ENCODE peak calls at places on chromosomes 4 and X, in six cellular contexts. One of them, this sample, is unnamed.

GRCh38 chr4:73944061-73944875 is 37.6 kb downstream of the PF4 start:
- DNase-seq in aorta: no peak
- DNase-seq in neural progenitor cell: peak; percentile 62
- DNase-seq in heart right ventricle: peak; percentile 9
- DNase-seq in mammary epithelial cell: peak; percentile 18
- DNase-seq in lower lobe of right lung: peak; percentile 54
- DNase-seq in this sample: no peak

GRCh38 chr4:152810715-152811287 is 31.0 kb downstream of the ARFIP1 start:
- DNase-seq in heart right ventricle: no peak
- DNase-seq in neural progenitor cell: no peak
- DNase-seq in aorta: no peak
- DNase-seq in lower lobe of right lung: no peak
- DNase-seq in mammary epithelial cell: no peak
- DNase-seq in this sample: no peak

GRCh38 chr4:65865489-65865888 is 195.2 kb upstream of the EPHA5 start:
- DNase-seq in lower lobe of right lung: no peak
- DNase-seq in neural progenitor cell: peak; percentile 34
- DNase-seq in mammary epithelial cell: peak; percentile 20
- DNase-seq in heart right ventricle: no peak
- DNase-seq in aorta: no peak
- DNase-seq in this sample: no peak

GRCh38 chrX:136028383-136028984 is 43.2 kb downstream of the SLC9A6 start:
- DNase-seq in lower lobe of right lung: no peak
- DNase-seq in heart right ventricle: peak; percentile 11
- DNase-seq in neural progenitor cell: peak; percentile 47
- DNase-seq in mammary epithelial cell: peak; percentile 53
- DNase-seq in aorta: no peak
- DNase-seq in this sample: no peak

GRCh38 chr4:110245567-110245966 is 47.2 kb upstream of the ELOVL6 start:
- DNase-seq in heart right ventricle: no peak
- DNase-seq in lower lobe of right lung: no peak
- DNase-seq in mammary epithelial cell: peak; percentile 20
- DNase-seq in neural progenitor cell: no peak
- DNase-seq in aorta: no peak
- DNase-seq in this sample: no peak

GRCh38 chr4:97457253-97457652 is 686.0 kb downstream of the STPG2 start:
- DNase-seq in mammary epithelial cell: no peak
- DNase-seq in aorta: no peak
- DNase-seq in lower lobe of right lung: no peak
- DNase-seq in heart right ventricle: no peak
- DNase-seq in neural progenitor cell: no peak
- DNase-seq in this sample: no peak

GRCh38 chr4:85147481-85148076 is 181.1 kb upstream of the WDFY3 start:
- DNase-seq in mammary epithelial cell: peak; percentile 41
- DNase-seq in aorta: peak; percentile 61
- DNase-seq in heart right ventricle: peak; percentile 65
- DNase-seq in neural progenitor cell: peak; percentile 69
- DNase-seq in lower lobe of right lung: peak; percentile 50
- DNase-seq in this sample: peak; percentile 8

GRCh38 chr4:57499786-57500185 is 389.6 kb upstream of the IGFBP7 start:
- DNase-seq in neural progenitor cell: no peak
- DNase-seq in heart right ventricle: no peak
- DNase-seq in aorta: no peak
- DNase-seq in mammary epithelial cell: peak; percentile 4
- DNase-seq in lower lobe of right lung: no peak
- DNase-seq in this sample: no peak

GRCh38 chr4:26721685-26722084 is 137.8 kb downstream of the TBC1D19 start:
- DNase-seq in mammary epithelial cell: no peak
- DNase-seq in heart right ventricle: no peak
- DNase-seq in lower lobe of right lung: no peak
- DNase-seq in aorta: no peak
- DNase-seq in neural progenitor cell: no peak
- DNase-seq in this sample: no peak

GRCh38 chr4:40458683-40459082 is 123.5 kb downstream of the CHRNA9 start:
- DNase-seq in aorta: no peak
- DNase-seq in neural progenitor cell: no peak
- DNase-seq in mammary epithelial cell: no peak
- DNase-seq in heart right ventricle: no peak
- DNase-seq in lower lobe of right lung: no peak
- DNase-seq in this sample: no peak

GRCh38 chr4:174672276-174672675 is 150.0 kb upstream of the HPGD start:
- DNase-seq in lower lobe of right lung: no peak
- DNase-seq in aorta: no peak
- DNase-seq in neural progenitor cell: no peak
- DNase-seq in mammary epithelial cell: peak; percentile 80
- DNase-seq in heart right ventricle: no peak
- DNase-seq in this sample: peak; percentile 75

GRCh38 chr4:99655315-99656081 is 2.1 kb downstream of the C4orf54 start:
- DNase-seq in mammary epithelial cell: peak; percentile 93
- DNase-seq in lower lobe of right lung: no peak
- DNase-seq in heart right ventricle: peak; percentile 61
- DNase-seq in aorta: peak; percentile 80
- DNase-seq in neural progenitor cell: no peak
- DNase-seq in this sample: peak; percentile 52

GRCh38 chrX:15207994-15208393 is 61.9 kb downstream of the ASB9 start:
- DNase-seq in lower lobe of right lung: no peak
- DNase-seq in aorta: no peak
- DNase-seq in heart right ventricle: no peak
- DNase-seq in mammary epithelial cell: no peak
- DNase-seq in neural progenitor cell: no peak
- DNase-seq in this sample: no peak

GRCh38 chrX:74521961-74522833 is 92.2 kb downstream of the RLIM start:
- DNase-seq in lower lobe of right lung: no peak
- DNase-seq in aorta: no peak
- DNase-seq in heart right ventricle: peak; percentile 7
- DNase-seq in neural progenitor cell: no peak
- DNase-seq in mammary epithelial cell: no peak
- DNase-seq in this sample: no peak

GRCh38 chr4:10706236-10706635 is 21.7 kb upstream of the CLNK start:
- DNase-seq in aorta: no peak
- DNase-seq in mammary epithelial cell: peak; percentile 37
- DNase-seq in heart right ventricle: no peak
- DNase-seq in lower lobe of right lung: no peak
- DNase-seq in neural progenitor cell: no peak
- DNase-seq in this sample: no peak

GRCh38 chrX:48800574-48801280 is 1.1 kb upstream of the HDAC6 start:
- DNase-seq in mammary epithelial cell: no peak
- DNase-seq in heart right ventricle: no peak
- DNase-seq in neural progenitor cell: no peak
- DNase-seq in lower lobe of right lung: no peak
- DNase-seq in aorta: no peak
- DNase-seq in this sample: no peak

GRCh38 chr4:182448281-182449151 is 205.3 kb downstream of the TENM3 start:
- DNase-seq in heart right ventricle: peak; percentile 80
- DNase-seq in mammary epithelial cell: peak; percentile 89
- DNase-seq in lower lobe of right lung: peak; percentile 86
- DNase-seq in neural progenitor cell: peak; percentile 97
- DNase-seq in aorta: peak; percentile 88
- DNase-seq in this sample: peak; percentile 22

GRCh38 chr4:8336412-8337075 is 67.0 kb downstream of the HTRA3 start:
- DNase-seq in neural progenitor cell: no peak
- DNase-seq in lower lobe of right lung: no peak
- DNase-seq in aorta: no peak
- DNase-seq in mammary epithelial cell: peak; percentile 95
- DNase-seq in heart right ventricle: no peak
- DNase-seq in this sample: peak; percentile 83

GRCh38 chr4:85457752-85458467 is 17.0 kb upstream of the ARHGAP24 start:
- DNase-seq in mammary epithelial cell: no peak
- DNase-seq in neural progenitor cell: no peak
- DNase-seq in lower lobe of right lung: no peak
- DNase-seq in heart right ventricle: no peak
- DNase-seq in aorta: no peak
- DNase-seq in this sample: no peak

GRCh38 chr4:126221262-126221661 is 906.5 kb downstream of the FAT4 start:
- DNase-seq in heart right ventricle: no peak
- DNase-seq in mammary epithelial cell: no peak
- DNase-seq in neural progenitor cell: no peak
- DNase-seq in lower lobe of right lung: no peak
- DNase-seq in aorta: no peak
- DNase-seq in this sample: no peak

GRCh38 chr4:126221717-126222116 is 907.0 kb downstream of the FAT4 start:
- DNase-seq in heart right ventricle: no peak
- DNase-seq in aorta: no peak
- DNase-seq in lower lobe of right lung: no peak
- DNase-seq in neural progenitor cell: no peak
- DNase-seq in mammary epithelial cell: no peak
- DNase-seq in this sample: no peak

GRCh38 chr4:126216611-126217010 is 901.9 kb downstream of the FAT4 start:
- DNase-seq in heart right ventricle: no peak
- DNase-seq in aorta: no peak
- DNase-seq in neural progenitor cell: no peak
- DNase-seq in mammary epithelial cell: no peak
- DNase-seq in lower lobe of right lung: no peak
- DNase-seq in this sample: no peak

GRCh38 chr4:126213996-126214395 is 899.2 kb downstream of the FAT4 start:
- DNase-seq in lower lobe of right lung: peak; percentile 39
- DNase-seq in mammary epithelial cell: peak; percentile 5
- DNase-seq in neural progenitor cell: no peak
- DNase-seq in aorta: no peak
- DNase-seq in heart right ventricle: no peak
- DNase-seq in this sample: peak; percentile 20

DNA sequence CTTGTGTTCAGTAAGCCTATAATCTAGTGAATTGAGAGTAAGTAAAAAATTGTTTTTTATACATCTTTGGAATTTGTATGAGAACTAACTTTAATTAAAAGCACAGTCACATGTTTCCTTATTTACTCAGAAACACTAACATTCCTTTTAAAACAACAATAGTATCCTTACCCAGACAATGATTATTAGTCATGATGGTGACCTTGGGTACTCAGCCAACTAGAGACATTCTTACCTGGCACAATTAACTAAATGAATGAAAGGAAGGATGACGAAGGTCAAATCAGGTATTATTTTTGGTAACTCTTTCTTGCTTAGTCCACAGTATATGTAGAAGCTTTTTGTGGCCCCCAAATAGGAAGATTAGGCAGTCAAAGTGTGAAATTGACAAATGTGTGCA is 901.0 kb downstream of the FAT4 start:
- DNase-seq in heart right ventricle: no peak
- DNase-seq in lower lobe of right lung: no peak
- DNase-seq in mammary epithelial cell: no peak
- DNase-seq in aorta: no peak
- DNase-seq in neural progenitor cell: no peak
- DNase-seq in this sample: no peak
- H3K27ac ChIP-seq in heart right ventricle: no peak overlapping the region
- H3K27ac ChIP-seq in lower lobe of right lung: no peak overlapping the region
- H3K27ac ChIP-seq in mammary epithelial cell: no peak overlapping the region
- H3K27ac ChIP-seq in aorta: no peak overlapping the region
- H3K27ac ChIP-seq in neural progenitor cell: no peak overlapping the region
- H3K27ac ChIP-seq in this sample: no peak overlapping the region

GRCh38 chr4:37685726-37686372 is 327 bp downstream of the RELL1 start:
- DNase-seq in heart right ventricle: no peak
- DNase-seq in lower lobe of right lung: no peak
- DNase-seq in aorta: peak; percentile 74
- DNase-seq in mammary epithelial cell: no peak
- DNase-seq in neural progenitor cell: peak; percentile 77
- DNase-seq in this sample: no peak

GRCh38 chr4:37686373-37687174 is at the start of gene RELL1:
- DNase-seq in mammary epithelial cell: peak; percentile 99
- DNase-seq in aorta: peak; percentile 100
- DNase-seq in lower lobe of right lung: peak; percentile 99
- DNase-seq in neural progenitor cell: peak; percentile 98
- DNase-seq in heart right ventricle: peak; percentile 100
- DNase-seq in this sample: peak; percentile 96

GRCh38 chr4:37685211-37685725 is 908 bp downstream of the RELL1 start:
- DNase-seq in heart right ventricle: peak; percentile 41
- DNase-seq in lower lobe of right lung: no peak
- DNase-seq in mammary epithelial cell: peak; percentile 30
- DNase-seq in neural progenitor cell: peak; percentile 16
- DNase-seq in aorta: no peak
- DNase-seq in this sample: no peak

GRCh38 chr4:37687666-37688065 is 1.5 kb upstream of the RELL1 start:
- DNase-seq in aorta: no peak
- DNase-seq in heart right ventricle: no peak
- DNase-seq in mammary epithelial cell: no peak
- DNase-seq in neural progenitor cell: no peak
- DNase-seq in lower lobe of right lung: no peak
- DNase-seq in this sample: no peak

GRCh38 chr4:37687175-37687525 is 974 bp upstream of the RELL1 start:
- DNase-seq in mammary epithelial cell: no peak
- DNase-seq in neural progenitor cell: peak; percentile 18
- DNase-seq in aorta: no peak
- DNase-seq in lower lobe of right lung: no peak
- DNase-seq in heart right ventricle: no peak
- DNase-seq in this sample: no peak
- H3K27ac ChIP-seq in mammary epithelial cell: no peak overlapping the region
- H3K27ac ChIP-seq in neural progenitor cell: no peak overlapping the region
- H3K27ac ChIP-seq in aorta: no peak overlapping the region
- H3K27ac ChIP-seq in lower lobe of right lung: peak overlapping the region; percentile 85
- H3K27ac ChIP-seq in heart right ventricle: peak overlapping the region; percentile 98
- H3K27ac ChIP-seq in this sample: peak overlapping the region; percentile 13

GRCh38 chr4:171966356-171966755 is 153.2 kb downstream of the GALNTL6 start:
- DNase-seq in mammary epithelial cell: no peak
- DNase-seq in neural progenitor cell: no peak
- DNase-seq in heart right ventricle: no peak
- DNase-seq in lower lobe of right lung: no peak
- DNase-seq in aorta: no peak
- DNase-seq in this sample: no peak
- H3K27ac ChIP-seq in mammary epithelial cell: no peak overlapping the region
- H3K27ac ChIP-seq in neural progenitor cell: no peak overlapping the region
- H3K27ac ChIP-seq in heart right ventricle: no peak overlapping the region
- H3K27ac ChIP-seq in lower lobe of right lung: no peak overlapping the region
- H3K27ac ChIP-seq in aorta: no peak overlapping the region
- H3K27ac ChIP-seq in this sample: no peak overlapping the region

GRCh38 chr4:88599714-88600113 is 7.4 kb downstream of the HERC3 start:
- DNase-seq in mammary epithelial cell: no peak
- DNase-seq in neural progenitor cell: no peak
- DNase-seq in heart right ventricle: no peak
- DNase-seq in lower lobe of right lung: no peak
- DNase-seq in aorta: no peak
- DNase-seq in this sample: no peak

GRCh38 chr4:88604978-88605678 is 12.8 kb downstream of the HERC3 start:
- DNase-seq in mammary epithelial cell: no peak
- DNase-seq in neural progenitor cell: no peak
- DNase-seq in heart right ventricle: no peak
- DNase-seq in lower lobe of right lung: no peak
- DNase-seq in aorta: no peak
- DNase-seq in this sample: no peak

GRCh38 chr4:88597970-88598369 is 5.7 kb downstream of the HERC3 start:
- DNase-seq in neural progenitor cell: peak; percentile 36
- DNase-seq in heart right ventricle: no peak
- DNase-seq in aorta: no peak
- DNase-seq in lower lobe of right lung: no peak
- DNase-seq in mammary epithelial cell: no peak
- DNase-seq in this sample: no peak

GRCh38 chr4:88600129-88600849 is 8.0 kb downstream of the HERC3 start:
- DNase-seq in lower lobe of right lung: no peak
- DNase-seq in mammary epithelial cell: peak; percentile 89
- DNase-seq in heart right ventricle: no peak
- DNase-seq in neural progenitor cell: no peak
- DNase-seq in aorta: no peak
- DNase-seq in this sample: peak; percentile 95

DNA sequence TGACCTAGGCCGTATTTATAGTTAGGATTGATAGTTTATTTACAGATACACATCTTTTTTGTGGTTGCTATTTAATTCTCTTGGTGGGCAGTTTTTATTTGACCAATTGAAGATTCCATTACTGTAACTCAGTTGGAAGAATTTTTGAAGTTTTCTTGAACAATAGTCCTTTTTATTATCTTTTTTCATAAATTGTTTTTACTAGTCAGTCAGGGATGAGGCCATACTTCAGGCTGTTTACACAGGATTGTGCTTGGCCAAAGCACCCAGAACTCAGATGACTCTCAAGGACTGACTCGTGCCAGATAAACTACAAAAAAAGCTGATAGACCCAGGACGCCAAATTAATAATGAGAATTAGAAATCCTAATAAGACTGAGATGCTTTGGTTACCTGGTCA is 7.0 kb downstream of the HERC3 start:
- DNase-seq in lower lobe of right lung: no peak
- DNase-seq in heart right ventricle: no peak
- DNase-seq in mammary epithelial cell: peak; percentile 46
- DNase-seq in aorta: no peak
- DNase-seq in neural progenitor cell: no peak
- DNase-seq in this sample: no peak
- H3K27ac ChIP-seq in lower lobe of right lung: peak overlapping the region; percentile 33
- H3K27ac ChIP-seq in heart right ventricle: peak overlapping the region; percentile 59
- H3K27ac ChIP-seq in mammary epithelial cell: peak overlapping the region; percentile 99
- H3K27ac ChIP-seq in aorta: no peak overlapping the region
- H3K27ac ChIP-seq in neural progenitor cell: no peak overlapping the region
- H3K27ac ChIP-seq in this sample: peak overlapping the region; percentile 99